ENCODE peak calls at places on chromosomes 16 and 17, in six cellular contexts. One of them, this sample, is unnamed.

GRCh38 chr16:86117756-86118155 is 218.8 kb downstream of the IRF8 start:
- DNase-seq in Peyer's patch: no peak
- DNase-seq in anterior cingulate cortex: no peak
- DNase-seq in A549: no peak
- DNase-seq in activated CD4-positive, CD25-positive, alpha-beta regulatory T cell: no peak
- DNase-seq in LoVo: no peak
- DNase-seq in this sample: peak

GRCh38 chr17:41638194-41638593 is 13.8 kb upstream of the KRT17 start:
- DNase-seq in Peyer's patch: no peak
- DNase-seq in anterior cingulate cortex: no peak
- DNase-seq in A549: no peak
- DNase-seq in activated CD4-positive, CD25-positive, alpha-beta regulatory T cell: no peak
- DNase-seq in LoVo: no peak
- DNase-seq in this sample: no peak

GRCh38 chr17:68204736-68205135 is 43.1 kb upstream of the AMZ2 start:
- DNase-seq in Peyer's patch: peak
- DNase-seq in anterior cingulate cortex: no peak
- DNase-seq in A549: no peak
- DNase-seq in activated CD4-positive, CD25-positive, alpha-beta regulatory T cell: no peak
- DNase-seq in LoVo: peak
- DNase-seq in this sample: no peak

GRCh38 chr16:3131755-3132377 is 3.0 kb upstream of the ZNF213 start:
- DNase-seq in Peyer's patch: peak
- DNase-seq in anterior cingulate cortex: no peak
- DNase-seq in A549: peak
- DNase-seq in activated CD4-positive, CD25-positive, alpha-beta regulatory T cell: no peak
- DNase-seq in LoVo: peak
- DNase-seq in this sample: peak

GRCh38 chr16:20291807-20292206 is 35.5 kb downstream of the GP2 start:
- DNase-seq in Peyer's patch: no peak
- DNase-seq in anterior cingulate cortex: no peak
- DNase-seq in A549: no peak
- DNase-seq in activated CD4-positive, CD25-positive, alpha-beta regulatory T cell: no peak
- DNase-seq in LoVo: no peak
- DNase-seq in this sample: peak

GRCh38 chr16:588639-588888 is 1.3 kb upstream of the RAB40C start:
- DNase-seq in Peyer's patch: peak
- DNase-seq in anterior cingulate cortex: no peak
- DNase-seq in A549: peak
- DNase-seq in activated CD4-positive, CD25-positive, alpha-beta regulatory T cell: no peak
- DNase-seq in LoVo: no peak
- DNase-seq in this sample: peak

GRCh38 chr16:52004343-52004742 is 542.6 kb downstream of the TOX3 start:
- DNase-seq in Peyer's patch: no peak
- DNase-seq in anterior cingulate cortex: no peak
- DNase-seq in A549: no peak
- DNase-seq in activated CD4-positive, CD25-positive, alpha-beta regulatory T cell: no peak
- DNase-seq in LoVo: no peak
- DNase-seq in this sample: no peak

GRCh38 chr16:89230210-89230609 is 12.7 kb downstream of the ZNF778 start:
- DNase-seq in Peyer's patch: no peak
- DNase-seq in anterior cingulate cortex: no peak
- DNase-seq in A549: no peak
- DNase-seq in activated CD4-positive, CD25-positive, alpha-beta regulatory T cell: no peak
- DNase-seq in LoVo: no peak
- DNase-seq in this sample: no peak

GRCh38 chr16:10128397-10129258 is 53.6 kb downstream of the GRIN2A start:
- DNase-seq in Peyer's patch: no peak
- DNase-seq in anterior cingulate cortex: no peak
- DNase-seq in A549: no peak
- DNase-seq in activated CD4-positive, CD25-positive, alpha-beta regulatory T cell: no peak
- DNase-seq in LoVo: no peak
- DNase-seq in this sample: no peak

GRCh38 chr17:5587431-5588032 is 3.2 kb upstream of the NLRP1 start:
- DNase-seq in Peyer's patch: peak
- DNase-seq in anterior cingulate cortex: no peak
- DNase-seq in A549: peak
- DNase-seq in activated CD4-positive, CD25-positive, alpha-beta regulatory T cell: peak
- DNase-seq in LoVo: peak
- DNase-seq in this sample: peak

GRCh38 chr16:80265624-80266306 is 275.0 kb upstream of the DYNLRB2 start:
- DNase-seq in Peyer's patch: peak
- DNase-seq in anterior cingulate cortex: no peak
- DNase-seq in A549: peak
- DNase-seq in activated CD4-positive, CD25-positive, alpha-beta regulatory T cell: no peak
- DNase-seq in LoVo: peak
- DNase-seq in this sample: no peak

GRCh38 chr17:58336456-58337094 is 8.0 kb upstream of the TSPOAP1 start:
- DNase-seq in Peyer's patch: no peak
- DNase-seq in anterior cingulate cortex: no peak
- DNase-seq in A549: no peak
- DNase-seq in activated CD4-positive, CD25-positive, alpha-beta regulatory T cell: no peak
- DNase-seq in LoVo: no peak
- DNase-seq in this sample: peak

This sample was measured in ELF-1.